ENCODE peak calls at places on chromosomes 12 and 14, in nine cellular contexts. W, F, K, E, C, R, N, M and S are unnamed samples.

GRCh38 chr12:52200086-52200782 is 8.4 kb upstream of the KRT80 start:
- DNase-seq in C (peak; percentile 28), E (no peak), W (no peak), F (no peak), R (no peak), K (peak; percentile 60), N (no peak), M (no peak), S (no peak)

GRCh38 chr14:25009891-25010290 is 40.1 kb downstream of the STXBP6 start:
- DNase-seq in K (peak; percentile 6), C (no peak), W (no peak), N (no peak), E (no peak), M (peak; percentile 30), F (no peak), R (no peak), S (no peak)

GRCh38 chr12:4089147-4089606 is 184.4 kb upstream of the CCND2 start:
- DNase-seq in R (no peak), F (no peak), W (no peak), M (peak; percentile 69), C (no peak), K (no peak), N (no peak), E (no peak), S (no peak)

GRCh38 chr14:34665785-34666425 is 36.0 kb upstream of the SNX6 start:
- DNase-seq in W (peak; percentile 32), F (no peak), E (no peak), R (no peak), C (no peak), K (no peak), N (no peak), M (peak; percentile 81), S (no peak)

GRCh38 chr14:37036669-37037341 is 135.6 kb downstream of the SLC25A21 start:
- DNase-seq in K (no peak), R (no peak), E (no peak), M (no peak), N (no peak), W (no peak), C (no peak), F (no peak), S (no peak)

GRCh38 chr14:103422981-103423600 is 37.9 kb downstream of the MARK3 start:
- DNase-seq in C (no peak), E (no peak), K (no peak), M (peak; percentile 86), F (no peak), N (no peak), R (no peak), W (no peak), S (no peak)

GRCh38 chr14:67999693-68000384 is 180.3 kb downstream of the RAD51B start:
- DNase-seq in N (no peak), R (no peak), K (no peak), W (no peak), C (no peak), F (no peak), E (peak; percentile 7), M (peak; percentile 89), S (no peak)

GRCh38 chr14:79011091-79011919 is 841.1 kb downstream of the NRXN3 start:
- DNase-seq in C (no peak), W (no peak), E (peak; percentile 32), N (no peak), F (no peak), K (peak; percentile 77), R (no peak), M (peak; percentile 50), S (no peak)

GRCh38 chr12:103632554-103633216 is 45.6 kb downstream of the STAB2 start:
- DNase-seq in N (peak; percentile 19), F (no peak), K (peak; percentile 85), R (no peak), E (peak; percentile 61), W (no peak), M (peak; percentile 42), C (peak; percentile 56), S (peak; percentile 60)

GRCh38 chr12:55631743-55632142 is 4.9 kb upstream of the OR10P1 start:
- DNase-seq in C (no peak), R (no peak), W (no peak), F (no peak), N (no peak), E (no peak), K (no peak), M (no peak), S (peak; percentile 82)

GRCh38 chr12:80943345-80943744 is 5.6 kb upstream of the LIN7A start:
- DNase-seq in E (no peak), N (no peak), R (no peak), C (no peak), F (no peak), M (no peak), K (no peak), W (no peak), S (no peak)

GRCh38 chr14:96055065-96055752 is 16.0 kb downstream of the C14orf132 start:
- DNase-seq in R (no peak), F (no peak), N (no peak), M (peak; percentile 71), E (no peak), K (no peak), W (no peak), C (no peak), S (no peak)

GRCh38 chr14:96052541-96053105 is 13.5 kb downstream of the C14orf132 start:
- DNase-seq in M (peak; percentile 37), W (no peak), F (no peak), C (no peak), K (no peak), R (no peak), N (no peak), E (no peak), S (no peak)

GRCh38 chr14:96053236-96053599 is 14.1 kb downstream of the C14orf132 start:
- DNase-seq in K (no peak), C (no peak), R (no peak), F (no peak), M (no peak), W (no peak), E (no peak), N (no peak), S (no peak)

GRCh38 chr14:96054661-96055060 is 15.5 kb downstream of the C14orf132 start:
- DNase-seq in E (no peak), C (no peak), M (no peak), K (no peak), N (no peak), R (no peak), W (no peak), F (no peak), S (no peak)

GRCh38 chr14:96053600-96054381 is 14.6 kb downstream of the C14orf132 start:
- DNase-seq in M (peak; percentile 95), N (no peak), K (no peak), W (no peak), E (no peak), F (peak; percentile 49), C (no peak), R (no peak), S (peak; percentile 50)
- H3K4me1 ChIP-seq in M (peaks cover 36% of the 10 kb centered on the region), N (no peaks in the 10 kb centered on the region), K (peaks cover 23% of the 10 kb centered on the region), W (no peaks in the 10 kb centered on the region), E (no peaks in the 10 kb centered on the region), F (no peaks in the 10 kb centered on the region), C (no peaks in the 10 kb centered on the region), R (no peaks in the 10 kb centered on the region), S (no peaks in the 10 kb centered on the region)

DNA sequence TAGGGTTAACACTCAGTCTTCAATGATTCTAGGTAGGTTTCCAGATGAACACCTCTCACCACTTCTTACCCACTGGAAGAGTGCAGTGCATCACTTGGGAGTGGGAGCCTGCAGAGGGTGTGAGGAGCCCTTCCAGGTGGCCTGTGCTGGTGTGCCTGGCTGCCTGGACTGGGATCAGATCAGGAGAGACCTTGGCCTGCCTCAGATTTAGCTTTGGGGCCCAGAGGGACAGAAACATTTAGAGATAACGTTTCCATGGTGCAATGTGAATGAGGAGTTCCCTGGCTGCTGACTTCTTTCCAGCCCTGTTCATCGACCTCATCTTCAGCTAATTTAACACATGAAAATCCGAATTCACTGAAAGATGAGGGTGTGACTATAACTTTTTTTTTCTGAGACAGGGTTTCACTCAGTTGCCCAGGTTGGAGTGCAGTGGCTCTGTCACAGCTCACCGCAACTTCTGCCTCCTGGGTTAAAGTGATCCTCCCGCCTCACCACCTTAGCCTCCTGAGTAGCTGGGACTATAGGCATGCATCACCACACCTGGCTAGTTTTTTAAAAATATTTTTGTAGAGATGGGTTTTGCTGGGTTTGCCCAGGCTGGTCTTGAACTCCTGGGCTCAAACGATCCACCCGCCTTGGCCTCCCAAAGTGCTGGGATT is 53.6 kb downstream of the SUSD6 start:
- DNase-seq in W (no peak), E (no peak), C (no peak), K (no peak), N (no peak), M (no peak), R (no peak), F (no peak), S (peak; percentile 71)
- H3K27ac ChIP-seq in W (peak overlapping the region; percentile 28), E (no peak overlapping the region), C (peak overlapping the region; percentile 11), K (no peak overlapping the region), N (peak overlapping the region; percentile 88), M (no peak overlapping the region), R (no peak overlapping the region), F (peak overlapping the region; percentile 36), S (peak overlapping the region; percentile 64)

GRCh38 chr12:94322346-94322745 is 137.3 kb downstream of the CEP83 start:
- DNase-seq in R (no peak), F (no peak), C (no peak), E (no peak), W (no peak), M (no peak), K (no peak), N (no peak), S (no peak)
- H3K9me3 ChIP-seq in R (peaks cover 10% of the 10 kb centered on the region), F (no peaks in the 10 kb centered on the region), C (peaks cover 9% of the 10 kb centered on the region), E (peaks cover 5% of the 10 kb centered on the region), W (no peaks in the 10 kb centered on the region), M (peaks cover 51% of the 10 kb centered on the region), K (peaks cover 21% of the 10 kb centered on the region), N (peaks cover 19% of the 10 kb centered on the region), S (no peaks in the 10 kb centered on the region)

GRCh38 chr14:95211721-95212504 is 54.6 kb upstream of the DICER1 start:
- DNase-seq in W (no peak), C (no peak), E (no peak), K (no peak), M (no peak), N (no peak), F (no peak), R (no peak), S (no peak)
- H3K4me1 ChIP-seq in W (no peaks in the 10 kb centered on the region), C (no peaks in the 10 kb centered on the region), E (no peaks in the 10 kb centered on the region), K (no peaks in the 10 kb centered on the region), M (peaks cover 14% of the 10 kb centered on the region), N (no peaks in the 10 kb centered on the region), F (no peaks in the 10 kb centered on the region), R (no peaks in the 10 kb centered on the region), S (no peaks in the 10 kb centered on the region)

DNA sequence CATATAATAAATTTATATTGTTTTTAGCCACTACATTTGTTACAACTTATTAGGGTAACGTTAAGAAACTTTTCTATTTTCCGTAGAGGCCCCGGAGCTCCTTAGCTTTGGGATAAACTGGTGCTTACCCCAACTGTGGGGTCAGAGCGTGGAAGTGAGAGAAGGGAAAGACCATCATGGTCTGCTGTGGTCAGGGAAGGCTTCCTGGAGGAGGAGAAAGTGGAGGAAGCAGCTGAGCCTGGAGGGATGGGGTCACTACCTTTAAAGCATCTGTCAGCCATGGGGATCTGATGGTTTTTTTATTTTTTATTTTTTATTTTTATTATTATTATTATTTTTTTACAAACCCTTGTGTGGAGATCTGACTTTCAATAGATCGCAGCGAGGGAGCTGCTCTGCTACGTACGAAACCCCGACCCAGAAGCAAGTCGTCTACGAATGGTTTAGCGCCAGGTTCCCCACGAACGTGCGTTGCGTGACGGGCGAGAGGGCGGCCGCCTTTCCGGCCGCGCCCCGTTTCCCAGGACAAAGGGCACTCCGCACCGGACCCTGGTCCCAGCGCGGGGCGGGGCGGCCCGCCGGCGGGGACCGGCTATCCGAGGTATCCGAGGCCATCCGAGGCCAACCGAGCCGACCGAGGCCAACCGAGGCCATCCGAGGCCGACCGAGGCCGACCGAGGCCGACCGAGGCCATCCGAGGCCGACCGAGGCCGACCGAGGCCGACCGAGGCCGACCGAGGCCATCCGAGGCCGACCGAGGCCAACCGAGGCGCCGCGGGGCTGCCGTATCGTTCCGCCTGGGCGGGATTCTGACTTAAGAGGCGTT is 1101.2 kb upstream of the TMEM132C start:
- DNase-seq in C (peak; percentile 88), R (peak; percentile 27), K (peak; percentile 97), W (peak; percentile 41), N (peak; percentile 71), E (no peak), F (peak; percentile 72), M (peak; percentile 73), S (peak; percentile 91)
- H3K27ac ChIP-seq in C (peak overlapping the region; percentile 61), R (peak overlapping the region; percentile 63), K (no peak overlapping the region), W (peak overlapping the region; percentile 67), N (peak overlapping the region; percentile 64), E (no peak overlapping the region), F (peak overlapping the region; percentile 46), M (peak overlapping the region; percentile 58), S (peak overlapping the region; percentile 43)